ENCODE peak calls at places on chromosomes 4 and X, in five cellular contexts. T is heart left ventricle, G is testis, Z is esophagus squamous epithelium, A is adrenal gland. K is an unnamed sample.

GRCh38 chrX:65690057-65690855 is 22.8 kb downstream of the MSN start:
- DNase-seq in T (no peak), G (peak; percentile 60), Z (no peak), A (no peak), K (no peak)

GRCh38 chr4:181958435-181958834 is 284.8 kb upstream of the TENM3 start:
- DNase-seq in T (no peak), G (no peak), Z (no peak), A (no peak), K (no peak)

GRCh38 chr4:20252656-20253271 is 1.1 kb downstream of the SLIT2 start:
- DNase-seq in T (peak; percentile 47), G (peak; percentile 29), Z (no peak), A (peak; percentile 50), K (no peak)

GRCh38 chr4:19239565-19239964 is 1012.1 kb upstream of the SLIT2 start:
- DNase-seq in T (no peak), G (no peak), Z (no peak), A (no peak), K (no peak)

GRCh38 chrX:19554786-19555185 is 39.5 kb upstream of the MAP3K15 start:
- DNase-seq in T (no peak), G (no peak), Z (no peak), A (peak; percentile 18), K (no peak)

GRCh38 chrX:55201930-55202579 is 18.1 kb upstream of the PAGE5 start:
- DNase-seq in T (no peak), G (no peak), Z (no peak), A (no peak), K (no peak)

GRCh38 chr4:23327120-23327519 is 562.7 kb downstream of the PPARGC1A start:
- DNase-seq in T (no peak), G (no peak), Z (no peak), A (no peak), K (no peak)

GRCh38 chr4:47469951-47470350 is 6.4 kb upstream of the COMMD8 start:
- DNase-seq in T (no peak), G (no peak), Z (no peak), A (no peak), K (no peak)

GRCh38 chrX:93874554-93874953 is 200.5 kb downstream of the FAM133A start:
- DNase-seq in T (no peak), G (peak; percentile 33), Z (no peak), A (peak; percentile 29), K (no peak)

GRCh38 chr4:99436462-99436861 is 1.3 kb upstream of the ADH7 start:
- DNase-seq in T (no peak), G (no peak), Z (no peak), A (no peak), K (no peak)

GRCh38 chrX:132481449-132481848 is 7.4 kb downstream of the MBNL3 start:
- DNase-seq in T (no peak), G (no peak), Z (no peak), A (no peak), K (no peak)

GRCh38 chr4:40962551-40963185 is 212.9 kb downstream of the NSUN7 start:
- DNase-seq in T (no peak), G (no peak), Z (no peak), A (no peak), K (no peak)

GRCh38 chrX:50988649-50989048 is 78.1 kb downstream of the BMP15 start:
- DNase-seq in T (no peak), G (peak; percentile 36), Z (no peak), A (peak; percentile 29), K (no peak)

GRCh38 chrX:152632445-152633097 is 5.1 kb upstream of the GABRQ start:
- DNase-seq in T (no peak), G (peak; percentile 72), Z (no peak), A (peak; percentile 61), K (no peak)

GRCh38 chr4:42151568-42152506 is 618 bp downstream of the BEND4 start:
- DNase-seq in T (no peak), G (peak; percentile 81), Z (no peak), A (peak; percentile 8), K (peak; percentile 56)

GRCh38 chrX:114619874-114620273 is 36.0 kb downstream of the HTR2C start:
- DNase-seq in T (no peak), G (no peak), Z (no peak), A (no peak), K (peak; percentile 2)

GRCh38 chrX:150546711-150547153 is 21.7 kb upstream of the MTM1 start:
- DNase-seq in T (no peak), G (peak; percentile 47), Z (no peak), A (no peak), K (no peak)

GRCh38 chrX:74925210-74926088 is at the start of gene NEXMIF:
- DNase-seq in T (peak; percentile 37), G (peak; percentile 19), Z (no peak), A (peak; percentile 51), K (peak; percentile 34)

GRCh38 chrX:19640693-19641374 is 125.5 kb upstream of the MAP3K15 start:
- DNase-seq in T (no peak), G (peak; percentile 29), Z (no peak), A (no peak), K (no peak)

GRCh38 chr4:185573651-185574199 is 38.4 kb upstream of the PDLIM3 start:
- DNase-seq in T (no peak), G (no peak), Z (no peak), A (peak; percentile 76), K (no peak)

DNA sequence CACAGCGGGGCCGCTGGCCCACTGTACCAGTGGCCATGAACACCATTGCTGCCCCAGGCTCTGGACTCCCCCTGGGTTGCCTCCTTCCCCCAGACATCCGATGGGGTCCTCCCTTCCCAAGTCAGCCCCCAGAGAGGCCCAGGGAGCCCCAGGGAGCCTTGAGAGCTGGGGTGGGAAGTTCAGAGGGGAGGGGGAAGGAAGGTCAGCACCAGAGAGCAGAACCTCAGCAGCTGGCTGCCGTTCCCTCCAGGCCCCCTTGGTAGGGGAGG is 464 bp upstream of the ARHGAP4 start:
- DNase-seq in T (no peak), G (no peak), Z (no peak), A (no peak), K (no peak)
- TF ChIP-seq POLR2A in T (no peak), G (no peak), Z (no peak), A (no peak), K (no peak)

GRCh38 chrX:24063488-24063887 is 8.7 kb downstream of the EIF2S3 start:
- DNase-seq in T (no peak), G (no peak), Z (no peak), A (no peak), K (no peak)
- TF ChIP-seq POLR2A in T (no peak), G (no peak), Z (no peak), A (no peak), K (no peak)

GRCh38 chr4:3074078-3074845 is at the start of the genes HTT and HTT-AS:
- DNase-seq in T (peak; percentile 99), G (peak; percentile 97), Z (peak; percentile 91), A (peak; percentile 99), K (peak; percentile 82)
- TF ChIP-seq POLR2A in T (peak; percentile 73), G (peak; percentile 55), Z (no peak), A (peak; percentile 51), K (peak; percentile 54)

DNA sequence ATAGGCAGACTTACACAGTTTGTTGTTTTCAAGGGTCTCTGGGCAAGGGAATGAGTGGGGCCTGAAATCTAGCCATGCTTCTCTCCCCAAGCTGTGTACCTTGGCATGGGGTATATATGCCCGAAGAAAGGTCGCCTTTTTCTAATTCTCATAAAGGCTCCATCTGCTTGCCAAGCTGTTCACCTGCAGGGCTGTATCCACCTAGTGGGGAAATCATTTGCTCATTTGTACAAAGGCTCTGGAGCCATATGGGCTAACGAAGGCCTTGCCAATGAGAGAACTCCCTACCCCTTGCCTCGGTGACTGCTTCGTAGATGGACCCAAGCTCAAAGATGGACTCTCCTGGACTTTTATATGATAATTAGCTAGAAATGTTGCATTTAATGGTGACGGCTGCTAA is 1097.0 kb downstream of the PDHA2 start:
- DNase-seq in T (no peak), G (no peak), Z (no peak), A (no peak), K (no peak)
- TF ChIP-seq POLR2A in T (no peak), G (no peak), Z (no peak), A (no peak), K (no peak)

GRCh38 chr4:2246384-2247127 is 4.6 kb upstream of the HAUS3 start:
- DNase-seq in T (no peak), G (peak; percentile 11), Z (no peak), A (no peak), K (peak; percentile 13)
- TF ChIP-seq POLR2A in T (no peak), G (no peak), Z (no peak), A (no peak), K (no peak)

GRCh38 chr4:184343400-184344177 is 125.9 kb upstream of the ENPP6 start:
- DNase-seq in T (peak; percentile 75), G (peak; percentile 85), Z (peak; percentile 25), A (peak; percentile 88), K (no peak)
- TF ChIP-seq POLR2A in T (no peak), G (no peak), Z (no peak), A (peak; percentile 67), K (peak; percentile 66)

GRCh38 chr4:77151246-77151645 is 5.8 kb upstream of the CCNG2 start:
- DNase-seq in T (no peak), G (no peak), Z (no peak), A (no peak), K (no peak)
- TF ChIP-seq POLR2A in T (no peak), G (no peak), Z (no peak), A (no peak), K (no peak)

GRCh38 chr4:169103966-169104412 is 93.9 kb upstream of the CBR4 start:
- DNase-seq in T (no peak), G (peak; percentile 31), Z (no peak), A (no peak), K (no peak)

GRCh38 chr4:169099775-169100180 is 89.7 kb upstream of the CBR4 start:
- DNase-seq in T (no peak), G (peak; percentile 60), Z (no peak), A (no peak), K (no peak)

GRCh38 chr4:169100656-169101055 is 90.6 kb upstream of the CBR4 start:
- DNase-seq in T (no peak), G (no peak), Z (no peak), A (no peak), K (no peak)

GRCh38 chr4:169098969-169099685 is 89.1 kb upstream of the CBR4 start:
- DNase-seq in T (no peak), G (no peak), Z (no peak), A (no peak), K (no peak)

DNA sequence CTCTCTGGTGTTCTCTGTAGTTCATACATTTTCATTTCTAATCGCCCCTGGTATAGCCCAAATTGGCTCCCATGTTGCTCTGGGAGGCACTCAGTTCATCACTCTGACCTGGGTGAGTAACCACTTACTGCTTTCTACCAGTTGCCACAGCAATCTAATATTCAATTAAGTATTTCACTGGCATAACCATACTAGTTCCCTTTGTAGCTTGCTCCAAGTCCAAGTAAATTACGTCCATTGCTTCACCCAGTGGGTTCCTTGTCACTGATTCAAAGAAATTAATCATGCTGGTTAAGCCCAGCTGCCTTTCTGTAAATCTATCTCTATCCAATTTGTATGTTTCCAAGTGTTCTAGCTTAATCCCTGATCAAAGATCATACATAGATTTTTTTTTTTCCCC is 92.0 kb upstream of the CBR4 start:
- DNase-seq in T (no peak), G (no peak), Z (no peak), A (no peak), K (no peak)
- TF ChIP-seq POLR2A in T (no peak), G (no peak), Z (no peak), A (no peak), K (no peak)

DNA sequence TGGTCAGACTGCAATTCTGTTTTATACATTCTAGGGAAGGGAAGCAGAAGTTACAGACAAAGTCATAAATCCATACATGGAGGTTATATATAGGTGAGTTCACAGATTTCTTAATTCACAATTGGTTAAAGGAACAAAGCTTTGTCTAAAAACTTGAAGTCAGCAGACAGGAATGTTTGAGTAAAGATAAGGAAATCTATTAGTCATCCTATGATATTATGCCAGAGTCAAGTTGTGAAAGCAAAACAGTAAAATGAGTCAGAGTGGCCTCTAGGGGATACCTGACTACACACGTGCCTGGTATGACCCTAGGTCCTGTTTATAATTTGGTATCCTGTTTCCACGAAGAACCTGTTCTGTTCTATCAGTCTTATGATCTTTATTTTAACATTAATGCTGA is 31.5 kb downstream of the ACTRT1 start:
- DNase-seq in T (no peak), G (no peak), Z (no peak), A (no peak), K (no peak)
- TF ChIP-seq POLR2A in T (no peak), G (no peak), Z (no peak), A (no peak), K (no peak)

K was measured in GM12892.